ENCODE peak calls at places on chromosome 11, in five cellular contexts. One of them, this sample, is unnamed. For H3K9me3, the result is how much of the 10 kb centered on the place peaks cover.

GRCh38 chr11:29984544-29984943 is 32.3 kb downstream of the KCNA4 start:
- DNase-seq in neural progenitor cell: no peak
- DNase-seq in PC-3: no peak
- DNase-seq in GM23248: no peak
- DNase-seq in MM.1S: no peak
- DNase-seq in this sample: no peak

GRCh38 chr11:14357843-14358728 is 897 bp downstream of the RRAS2 start:
- DNase-seq in GM23248: peak
- DNase-seq in PC-3: peak
- DNase-seq in MM.1S: peak
- DNase-seq in neural progenitor cell: peak
- DNase-seq in this sample: no peak

GRCh38 chr11:76152741-76153608 is 53.3 kb downstream of the WNT11 start:
- DNase-seq in neural progenitor cell: peak
- DNase-seq in GM23248: no peak
- DNase-seq in MM.1S: no peak
- DNase-seq in PC-3: no peak
- DNase-seq in this sample: peak

GRCh38 chr11:124867700-124868099 is 2.5 kb downstream of the ROBO3 start:
- DNase-seq in MM.1S: peak
- DNase-seq in PC-3: peak
- DNase-seq in GM23248: peak
- DNase-seq in neural progenitor cell: peak
- DNase-seq in this sample: peak

GRCh38 chr11:69372589-69373250 is 78.8 kb downstream of the MYEOV start:
- DNase-seq in MM.1S: no peak
- DNase-seq in GM23248: no peak
- DNase-seq in PC-3: no peak
- DNase-seq in neural progenitor cell: no peak
- DNase-seq in this sample: no peak

GRCh38 chr11:46738887-46739286 is 19.9 kb downstream of the F2 start:
- DNase-seq in PC-3: no peak
- DNase-seq in neural progenitor cell: no peak
- DNase-seq in MM.1S: no peak
- DNase-seq in GM23248: no peak
- DNase-seq in this sample: no peak

GRCh38 chr11:117502285-117502856 is 174.7 kb downstream of the CEP164 start:
- DNase-seq in GM23248: no peak
- DNase-seq in PC-3: no peak
- DNase-seq in MM.1S: no peak
- DNase-seq in neural progenitor cell: no peak
- DNase-seq in this sample: no peak

GRCh38 chr11:121464352-121464946 is 11.7 kb upstream of the SORL1-AS1 start:
- DNase-seq in PC-3: peak
- DNase-seq in neural progenitor cell: no peak
- DNase-seq in MM.1S: no peak
- DNase-seq in GM23248: peak
- DNase-seq in this sample: peak

GRCh38 chr11:130473795-130474377 is 25.4 kb downstream of the ADAMTS15 start:
- DNase-seq in neural progenitor cell: no peak
- DNase-seq in MM.1S: no peak
- DNase-seq in PC-3: no peak
- DNase-seq in GM23248: no peak
- DNase-seq in this sample: no peak

GRCh38 chr11:2704356-2704755 is 4.6 kb upstream of the KCNQ1OT1 start:
- DNase-seq in PC-3: no peak
- DNase-seq in MM.1S: no peak
- DNase-seq in neural progenitor cell: no peak
- DNase-seq in GM23248: no peak
- DNase-seq in this sample: no peak

GRCh38 chr11:2707736-2708135 is 7.9 kb upstream of the KCNQ1OT1 start:
- DNase-seq in PC-3: no peak
- DNase-seq in MM.1S: no peak
- DNase-seq in neural progenitor cell: no peak
- DNase-seq in GM23248: no peak
- DNase-seq in this sample: no peak

GRCh38 chr11:2704896-2705606 is 5.3 kb upstream of the KCNQ1OT1 start:
- DNase-seq in neural progenitor cell: no peak
- DNase-seq in GM23248: no peak
- DNase-seq in PC-3: no peak
- DNase-seq in MM.1S: no peak
- DNase-seq in this sample: no peak

GRCh38 chr11:2708151-2708581 is 8.4 kb upstream of the KCNQ1OT1 start:
- DNase-seq in GM23248: peak
- DNase-seq in PC-3: no peak
- DNase-seq in MM.1S: no peak
- DNase-seq in neural progenitor cell: no peak
- DNase-seq in this sample: no peak

GRCh38 chr11:2706321-2706720 is 6.5 kb upstream of the KCNQ1OT1 start:
- DNase-seq in MM.1S: no peak
- DNase-seq in PC-3: no peak
- DNase-seq in neural progenitor cell: no peak
- DNase-seq in GM23248: no peak
- DNase-seq in this sample: no peak
- H3K9me3 ChIP-seq in MM.1S: under half
- H3K9me3 ChIP-seq in PC-3: under half
- H3K9me3 ChIP-seq in neural progenitor cell: under half
- H3K9me3 ChIP-seq in GM23248: under half
- H3K9me3 ChIP-seq in this sample: under half

GRCh38 chr11:8732276-8732675 is 49.7 kb downstream of the RPL27A start:
- DNase-seq in PC-3: no peak
- DNase-seq in GM23248: peak
- DNase-seq in MM.1S: peak
- DNase-seq in neural progenitor cell: no peak
- DNase-seq in this sample: peak

GRCh38 chr11:8733847-8734246 is 51.3 kb downstream of the RPL27A start:
- DNase-seq in PC-3: no peak
- DNase-seq in neural progenitor cell: no peak
- DNase-seq in GM23248: no peak
- DNase-seq in MM.1S: no peak
- DNase-seq in this sample: no peak

GRCh38 chr11:8730697-8731020 is 48.1 kb downstream of the RPL27A start:
- DNase-seq in MM.1S: no peak
- DNase-seq in neural progenitor cell: no peak
- DNase-seq in GM23248: no peak
- DNase-seq in PC-3: no peak
- DNase-seq in this sample: no peak

GRCh38 chr11:8731647-8732188 is 49.1 kb downstream of the RPL27A start:
- DNase-seq in neural progenitor cell: no peak
- DNase-seq in GM23248: no peak
- DNase-seq in MM.1S: no peak
- DNase-seq in PC-3: no peak
- DNase-seq in this sample: peak

DNA sequence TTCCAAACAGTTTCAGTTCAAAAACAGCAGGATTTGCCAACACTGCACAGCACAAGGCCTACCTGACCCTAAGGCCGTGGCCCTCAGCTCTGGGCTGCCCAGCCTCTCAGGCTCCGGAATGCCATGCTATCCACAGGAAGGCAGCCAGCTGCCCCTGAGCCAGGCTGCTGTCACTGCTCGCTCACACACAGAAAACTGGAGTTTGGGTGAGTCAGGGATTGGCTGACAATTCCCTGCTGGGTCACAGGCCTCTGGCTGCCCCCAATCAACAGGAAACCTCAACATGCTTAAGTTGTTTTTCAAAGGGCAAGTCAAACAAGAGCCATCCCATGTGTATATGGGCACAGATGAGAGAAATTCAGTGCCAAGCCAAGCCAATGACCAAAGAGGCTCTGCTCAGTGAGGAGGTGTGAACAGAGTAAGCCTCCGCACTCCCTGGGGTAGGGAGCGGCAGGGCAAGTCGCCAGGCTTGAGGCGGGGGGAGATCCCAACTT is 50.2 kb downstream of the RPL27A start:
- DNase-seq in neural progenitor cell: no peak
- DNase-seq in MM.1S: no peak
- DNase-seq in GM23248: peak
- DNase-seq in PC-3: peak
- DNase-seq in this sample: no peak
- TF ChIP-seq EZH2phosphoT487 in neural progenitor cell: no peak
- TF ChIP-seq EZH2phosphoT487 in MM.1S: no peak
- TF ChIP-seq EZH2phosphoT487 in GM23248: no peak
- TF ChIP-seq EZH2phosphoT487 in PC-3: no peak
- TF ChIP-seq EZH2phosphoT487 in this sample: no peak

GRCh38 chr11:70880416-70880815 is 372.0 kb downstream of the SHANK2 start:
- DNase-seq in neural progenitor cell: no peak
- DNase-seq in MM.1S: no peak
- DNase-seq in GM23248: no peak
- DNase-seq in PC-3: no peak
- DNase-seq in this sample: no peak
- H3K9me3 ChIP-seq in neural progenitor cell: under half
- H3K9me3 ChIP-seq in MM.1S: under half
- H3K9me3 ChIP-seq in GM23248: under half
- H3K9me3 ChIP-seq in PC-3: under half
- H3K9me3 ChIP-seq in this sample: under half

GRCh38 chr11:28529046-28529445 is 420.9 kb downstream of the METTL15 start:
- DNase-seq in neural progenitor cell: no peak
- DNase-seq in PC-3: no peak
- DNase-seq in MM.1S: no peak
- DNase-seq in GM23248: peak
- DNase-seq in this sample: no peak
- TF ChIP-seq EZH2phosphoT487 in neural progenitor cell: no peak
- TF ChIP-seq EZH2phosphoT487 in PC-3: no peak
- TF ChIP-seq EZH2phosphoT487 in MM.1S: no peak
- TF ChIP-seq EZH2phosphoT487 in GM23248: peak
- TF ChIP-seq EZH2phosphoT487 in this sample: no peak

GRCh38 chr11:114616516-114616915 is 20.9 kb upstream of the NXPE4 start:
- DNase-seq in PC-3: no peak
- DNase-seq in MM.1S: no peak
- DNase-seq in GM23248: no peak
- DNase-seq in neural progenitor cell: no peak
- DNase-seq in this sample: no peak
- H3K9me3 ChIP-seq in PC-3: under half
- H3K9me3 ChIP-seq in MM.1S: under half
- H3K9me3 ChIP-seq in GM23248: under half
- H3K9me3 ChIP-seq in neural progenitor cell: under half
- H3K9me3 ChIP-seq in this sample: half or more

GRCh38 chr11:13135385-13136271 is 126.5 kb downstream of the RASSF10 start:
- DNase-seq in GM23248: peak
- DNase-seq in MM.1S: no peak
- DNase-seq in PC-3: no peak
- DNase-seq in neural progenitor cell: peak
- DNase-seq in this sample: no peak
- TF ChIP-seq EZH2phosphoT487 in GM23248: no peak
- TF ChIP-seq EZH2phosphoT487 in MM.1S: no peak
- TF ChIP-seq EZH2phosphoT487 in PC-3: no peak
- TF ChIP-seq EZH2phosphoT487 in neural progenitor cell: no peak
- TF ChIP-seq EZH2phosphoT487 in this sample: no peak

DNA sequence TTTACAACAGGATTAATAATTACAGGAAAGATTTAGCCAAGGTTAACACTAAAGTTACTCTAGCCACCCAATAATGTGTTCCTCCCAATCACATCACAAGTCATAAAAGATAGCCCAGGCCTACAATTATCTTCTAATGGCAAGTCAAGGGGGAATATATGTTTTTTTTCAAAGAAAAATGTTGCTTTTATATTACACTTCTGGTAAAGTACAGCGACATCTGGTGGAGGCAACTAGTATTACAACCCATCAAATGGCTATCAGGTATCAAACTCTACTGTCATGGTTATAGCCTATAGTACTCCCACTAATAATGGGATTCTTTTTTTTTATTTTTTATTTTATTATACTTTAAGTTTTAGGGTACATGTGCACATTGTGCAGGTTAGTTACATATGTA is 71.8 kb downstream of the XRRA1 start:
- DNase-seq in PC-3: peak
- DNase-seq in neural progenitor cell: no peak
- DNase-seq in MM.1S: no peak
- DNase-seq in GM23248: peak
- DNase-seq in this sample: peak
- H3K9me3 ChIP-seq in PC-3: under half
- H3K9me3 ChIP-seq in neural progenitor cell: under half
- H3K9me3 ChIP-seq in MM.1S: under half
- H3K9me3 ChIP-seq in GM23248: under half
- H3K9me3 ChIP-seq in this sample: under half

DNA sequence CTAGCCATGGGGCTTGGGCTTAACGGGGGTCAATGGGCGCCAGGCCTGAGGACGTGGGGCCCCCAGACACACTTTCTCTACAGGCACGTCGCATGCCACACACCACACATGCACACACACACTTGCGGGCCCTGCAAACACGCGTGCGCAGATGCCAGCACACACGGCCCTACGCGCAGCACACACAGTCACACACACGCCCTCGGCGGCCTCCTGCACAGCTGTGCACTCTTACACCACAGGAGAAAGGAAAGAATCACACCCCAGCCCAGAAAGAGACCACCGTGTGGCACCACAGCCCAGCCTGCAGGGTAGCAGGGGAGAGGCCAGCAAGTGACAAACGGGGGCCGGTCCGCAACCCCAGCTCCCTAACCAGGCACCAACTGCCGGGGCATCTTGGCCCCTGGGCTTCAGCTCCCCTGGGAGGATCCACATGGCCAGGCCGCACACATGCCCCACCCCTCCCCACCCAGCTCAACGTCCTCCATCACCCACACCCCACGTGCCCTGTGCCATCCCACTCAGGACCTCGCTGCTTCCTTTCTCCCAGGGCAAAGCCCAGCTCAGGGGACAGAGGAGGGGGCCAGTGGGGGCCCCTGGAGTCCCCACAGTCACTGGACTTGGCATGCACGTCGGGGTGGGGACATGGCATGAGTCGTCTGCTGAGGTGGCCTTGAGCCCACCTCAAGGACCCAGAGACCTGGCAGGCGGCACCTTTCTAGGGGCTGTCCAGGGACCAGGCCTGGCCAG is 26.3 kb upstream of the TH start:
- DNase-seq in neural progenitor cell: no peak
- DNase-seq in GM23248: no peak
- DNase-seq in PC-3: no peak
- DNase-seq in MM.1S: no peak
- DNase-seq in this sample: no peak
- TF ChIP-seq EZH2phosphoT487 in neural progenitor cell: no peak
- TF ChIP-seq EZH2phosphoT487 in GM23248: no peak
- TF ChIP-seq EZH2phosphoT487 in PC-3: no peak
- TF ChIP-seq EZH2phosphoT487 in MM.1S: no peak
- TF ChIP-seq EZH2phosphoT487 in this sample: no peak

GRCh38 chr11:114623720-114624119 is 28.1 kb upstream of the NXPE4 start:
- DNase-seq in GM23248: no peak
- DNase-seq in MM.1S: no peak
- DNase-seq in neural progenitor cell: no peak
- DNase-seq in PC-3: no peak
- DNase-seq in this sample: no peak
- H3K9me3 ChIP-seq in GM23248: under half
- H3K9me3 ChIP-seq in MM.1S: under half
- H3K9me3 ChIP-seq in neural progenitor cell: under half
- H3K9me3 ChIP-seq in PC-3: under half
- H3K9me3 ChIP-seq in this sample: under half

GRCh38 chr11:44952082-44952481 is 1.4 kb upstream of the TP53I11 start:
- DNase-seq in MM.1S: no peak
- DNase-seq in GM23248: no peak
- DNase-seq in PC-3: no peak
- DNase-seq in neural progenitor cell: no peak
- DNase-seq in this sample: no peak
- TF ChIP-seq EZH2phosphoT487 in MM.1S: no peak
- TF ChIP-seq EZH2phosphoT487 in GM23248: no peak
- TF ChIP-seq EZH2phosphoT487 in PC-3: no peak
- TF ChIP-seq EZH2phosphoT487 in neural progenitor cell: no peak
- TF ChIP-seq EZH2phosphoT487 in this sample: no peak